ENCODE peak calls at places on chromosome 9, in five cellular contexts. J is psoas muscle, G is tibial artery, U is uterus, I is gastrocnemius medialis. W is an unnamed sample.
A peak's percentile ranks its signal among the peaks of the same experiment; 100 is the strongest.

GRCh38 chr9:130443456-130443801 is 1.3 kb upstream of the ASS1 start:
- DNase-seq in J (peak; percentile 16), G (no peak), U (no peak), I (no peak), W (no peak)

GRCh38 chr9:118423021-118423420 is 718.8 kb downstream of the TLR4 start:
- DNase-seq in J (no peak), G (no peak), U (no peak), I (no peak), W (no peak)

GRCh38 chr9:131739988-131740648 is at the start of gene RAPGEF1:
- DNase-seq in J (peak; percentile 90), G (peak; percentile 82), U (peak; percentile 76), I (no peak), W (peak; percentile 53)

GRCh38 chr9:132487351-132487791 is 77.4 kb downstream of the CFAP77 start:
- DNase-seq in J (no peak), G (no peak), U (no peak), I (no peak), W (no peak)

GRCh38 chr9:137315581-137316011 is 13.5 kb upstream of the NRARP start:
- DNase-seq in J (peak; percentile 42), G (peak; percentile 62), U (no peak), I (no peak), W (no peak)

GRCh38 chr9:4020747-4021296 is 279.0 kb downstream of the GLIS3 start:
- DNase-seq in J (no peak), G (no peak), U (no peak), I (no peak), W (no peak)

GRCh38 chr9:87256973-87257372 is 240.7 kb upstream of the DAPK1 start:
- DNase-seq in J (no peak), G (no peak), U (no peak), I (no peak), W (no peak)

GRCh38 chr9:86487222-86487841 is 133.1 kb upstream of the TUT7 start:
- DNase-seq in J (no peak), G (no peak), U (no peak), I (no peak), W (no peak)

GRCh38 chr9:108049026-108049591 is 559.5 kb upstream of the KLF4 start:
- DNase-seq in J (no peak), G (no peak), U (no peak), I (no peak), W (no peak)

GRCh38 chr9:116163293-116164055 is 9.9 kb downstream of the PAPPA start:
- DNase-seq in J (peak; percentile 41), G (no peak), U (no peak), I (no peak), W (no peak)

GRCh38 chr9:4301971-4302427 is 2.1 kb upstream of the GLIS3 start:
- DNase-seq in J (peak; percentile 68), G (peak; percentile 83), U (peak; percentile 41), I (peak; percentile 25), W (peak; percentile 17)

GRCh38 chr9:93452710-93453046 is 703 bp downstream of the FAM120AOS start:
- DNase-seq in J (no peak), G (no peak), U (no peak), I (peak; percentile 7), W (no peak)

DNA sequence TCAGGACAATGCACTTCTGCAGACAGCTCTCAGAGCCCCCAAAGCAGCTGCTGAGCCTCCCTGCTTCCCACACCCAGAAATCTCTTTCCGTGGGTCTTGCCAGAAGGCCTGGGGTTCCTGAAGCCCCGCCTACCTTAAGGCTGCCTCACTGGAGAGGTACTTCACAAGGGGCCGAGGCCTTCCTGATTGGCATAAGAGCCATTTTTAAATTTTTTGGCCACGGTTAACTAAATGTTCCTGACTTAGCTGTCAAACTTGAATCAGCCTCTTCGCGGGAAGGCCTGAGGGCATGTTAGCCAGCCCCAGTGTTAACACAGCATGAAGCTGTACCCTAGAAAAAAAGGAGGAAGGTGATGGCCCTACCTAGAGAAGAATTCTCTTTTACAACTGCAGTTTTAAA is 20.7 kb upstream of the EPB41L4B start:
- DNase-seq in J (no peak), G (peak; percentile 37), U (no peak), I (no peak), W (no peak)
- H3K27me3 ChIP-seq in J (no peaks in the 10 kb centered on the region), G (no peaks in the 10 kb centered on the region), U (no peaks in the 10 kb centered on the region), I (no peaks in the 10 kb centered on the region), W (no peaks in the 10 kb centered on the region)

GRCh38 chr9:2022560-2022959 is 7.4 kb downstream of the SMARCA2 start:
- DNase-seq in J (no peak), G (no peak), U (no peak), I (no peak), W (no peak)

GRCh38 chr9:2023532-2023931 is 8.4 kb downstream of the SMARCA2 start:
- DNase-seq in J (no peak), G (no peak), U (no peak), I (no peak), W (no peak)

GRCh38 chr9:2024888-2025781 is 10.0 kb downstream of the SMARCA2 start:
- DNase-seq in J (no peak), G (no peak), U (no peak), I (no peak), W (no peak)

GRCh38 chr9:2021731-2022130 is 6.6 kb downstream of the SMARCA2 start:
- DNase-seq in J (no peak), G (no peak), U (no peak), I (no peak), W (no peak)

GRCh38 chr9:2023042-2023441 is 7.9 kb downstream of the SMARCA2 start:
- DNase-seq in J (no peak), G (no peak), U (no peak), I (no peak), W (no peak)
- H3K27ac ChIP-seq in J (peak overlapping the region; percentile 31), G (peak overlapping the region; percentile 28), U (peak overlapping the region; percentile 58), I (peak overlapping the region; percentile 13), W (peak overlapping the region; percentile 52)

GRCh38 chr9:96686638-96687335 is 31.7 kb upstream of the PRXL2C start:
- DNase-seq in J (peak; percentile 93), G (peak; percentile 91), U (peak; percentile 78), I (peak; percentile 44), W (peak; percentile 77)
- TF ChIP-seq CTCF in J (peak; percentile 55), G (peak; percentile 43), U (peak; percentile 68), I (peak; percentile 65), W (peak; percentile 60)

DNA sequence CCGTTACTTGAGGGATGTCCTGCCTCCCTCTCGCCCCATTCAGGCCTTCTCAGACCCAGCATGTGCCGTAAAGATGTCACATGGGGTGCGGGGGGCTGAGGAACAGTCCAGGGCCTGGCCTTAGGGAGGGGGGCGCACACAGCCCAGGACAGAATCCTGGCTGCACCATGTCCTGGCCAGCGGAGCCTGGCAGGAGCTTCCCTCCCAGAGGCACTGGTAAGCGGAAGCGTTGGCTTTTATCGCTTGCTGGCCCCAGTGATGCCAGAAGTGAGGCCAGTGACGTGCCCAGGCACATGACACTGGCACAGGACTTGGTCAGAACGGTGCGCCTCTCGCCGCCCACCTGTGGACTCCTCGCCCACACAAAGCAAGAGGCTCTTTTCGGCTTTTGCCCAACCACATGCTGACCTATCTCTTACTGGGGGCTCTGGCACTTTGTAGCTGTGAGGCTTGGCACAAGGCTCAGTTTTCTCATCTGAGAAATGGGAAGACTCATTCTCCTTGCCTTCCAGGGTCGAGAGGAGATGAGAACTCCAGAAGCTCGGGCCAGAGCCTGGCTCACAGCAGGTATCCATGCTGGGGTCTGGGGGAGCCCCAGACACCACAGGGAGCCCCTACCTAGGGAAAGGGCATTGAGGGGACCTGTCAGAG is 59.0 kb downstream of the LMX1B start:
- DNase-seq in J (no peak), G (no peak), U (no peak), I (no peak), W (no peak)
- H3K27me3 ChIP-seq in J (peaks cover 70% of the 10 kb centered on the region), G (no peaks in the 10 kb centered on the region), U (no peaks in the 10 kb centered on the region), I (peaks cover 33% of the 10 kb centered on the region), W (peaks cover 48% of the 10 kb centered on the region)

W was measured in dorsolateral prefrontal cortex.